ENCODE peak calls at places on chromosomes 2 and 18, in eight cellular contexts. One of them, this sample, is unnamed.

GRCh38 chr2:3102081-3102914 is 275.3 kb downstream of the EIPR1 start:
- DNase-seq in CD4-positive, alpha-beta memory T cell: no peak
- DNase-seq in AG04450: no peak
- DNase-seq in ovary: no peak
- DNase-seq in bronchial epithelial cell: no peak
- DNase-seq in fibroblast of the aortic adventitia: no peak
- DNase-seq in fibroblast of mammary gland: no peak
- DNase-seq in astrocyte of the spinal cord: no peak
- DNase-seq in this sample: no peak

GRCh38 chr2:240224676-240225075 is 84.2 kb upstream of the OTOS start:
- DNase-seq in astrocyte of the spinal cord: peak; percentile 13
- DNase-seq in bronchial epithelial cell: peak; percentile 39
- DNase-seq in ovary: peak; percentile 5
- DNase-seq in fibroblast of mammary gland: peak; percentile 27
- DNase-seq in CD4-positive, alpha-beta memory T cell: no peak
- DNase-seq in fibroblast of the aortic adventitia: peak; percentile 88
- DNase-seq in AG04450: no peak
- DNase-seq in this sample: peak; percentile 68

GRCh38 chr2:239676716-239677454 is 276.1 kb upstream of the HDAC4 start:
- DNase-seq in CD4-positive, alpha-beta memory T cell: no peak
- DNase-seq in fibroblast of mammary gland: no peak
- DNase-seq in fibroblast of the aortic adventitia: no peak
- DNase-seq in bronchial epithelial cell: no peak
- DNase-seq in astrocyte of the spinal cord: no peak
- DNase-seq in AG04450: no peak
- DNase-seq in ovary: no peak
- DNase-seq in this sample: no peak

GRCh38 chr18:46411862-46412690 is 244.9 kb downstream of the LOXHD1 start:
- DNase-seq in fibroblast of the aortic adventitia: no peak
- DNase-seq in CD4-positive, alpha-beta memory T cell: no peak
- DNase-seq in AG04450: no peak
- DNase-seq in astrocyte of the spinal cord: peak; percentile 44
- DNase-seq in ovary: peak; percentile 32
- DNase-seq in bronchial epithelial cell: peak; percentile 35
- DNase-seq in fibroblast of mammary gland: no peak
- DNase-seq in this sample: peak; percentile 44

GRCh38 chr18:11689031-11689971 is at the start of gene GNAL:
- DNase-seq in fibroblast of mammary gland: peak; percentile 84
- DNase-seq in CD4-positive, alpha-beta memory T cell: peak; percentile 36
- DNase-seq in bronchial epithelial cell: peak; percentile 58
- DNase-seq in AG04450: peak; percentile 67
- DNase-seq in astrocyte of the spinal cord: peak; percentile 88
- DNase-seq in ovary: peak; percentile 75
- DNase-seq in fibroblast of the aortic adventitia: peak; percentile 85
- DNase-seq in this sample: peak; percentile 88

GRCh38 chr2:8806885-8807701 is 30.3 kb downstream of the KIDINS220 start:
- DNase-seq in bronchial epithelial cell: no peak
- DNase-seq in CD4-positive, alpha-beta memory T cell: no peak
- DNase-seq in AG04450: no peak
- DNase-seq in astrocyte of the spinal cord: no peak
- DNase-seq in fibroblast of the aortic adventitia: no peak
- DNase-seq in fibroblast of mammary gland: no peak
- DNase-seq in ovary: no peak
- DNase-seq in this sample: no peak

GRCh38 chr18:45626330-45627203 is 11.3 kb downstream of the SLC14A2 start:
- DNase-seq in astrocyte of the spinal cord: peak; percentile 84
- DNase-seq in CD4-positive, alpha-beta memory T cell: no peak
- DNase-seq in ovary: no peak
- DNase-seq in fibroblast of the aortic adventitia: peak; percentile 77
- DNase-seq in bronchial epithelial cell: peak; percentile 76
- DNase-seq in AG04450: no peak
- DNase-seq in fibroblast of mammary gland: peak; percentile 31
- DNase-seq in this sample: peak; percentile 45

GRCh38 chr2:64410673-64411072 is 43.3 kb upstream of the LGALSL start:
- DNase-seq in fibroblast of mammary gland: no peak
- DNase-seq in CD4-positive, alpha-beta memory T cell: no peak
- DNase-seq in fibroblast of the aortic adventitia: no peak
- DNase-seq in astrocyte of the spinal cord: no peak
- DNase-seq in ovary: no peak
- DNase-seq in bronchial epithelial cell: no peak
- DNase-seq in AG04450: no peak
- DNase-seq in this sample: no peak

GRCh38 chr2:118310016-118310877 is 222.0 kb downstream of the INSIG2 start:
- DNase-seq in astrocyte of the spinal cord: peak; percentile 62
- DNase-seq in CD4-positive, alpha-beta memory T cell: peak; percentile 74
- DNase-seq in bronchial epithelial cell: peak; percentile 28
- DNase-seq in fibroblast of mammary gland: peak; percentile 54
- DNase-seq in fibroblast of the aortic adventitia: peak; percentile 36
- DNase-seq in ovary: no peak
- DNase-seq in AG04450: no peak
- DNase-seq in this sample: peak; percentile 27

GRCh38 chr2:208985644-208986043 is 438.2 kb upstream of the MAP2 start:
- DNase-seq in fibroblast of the aortic adventitia: no peak
- DNase-seq in astrocyte of the spinal cord: no peak
- DNase-seq in bronchial epithelial cell: no peak
- DNase-seq in CD4-positive, alpha-beta memory T cell: no peak
- DNase-seq in fibroblast of mammary gland: no peak
- DNase-seq in ovary: no peak
- DNase-seq in AG04450: no peak
- DNase-seq in this sample: no peak

GRCh38 chr2:3256655-3257054 is 121.0 kb downstream of the EIPR1 start:
- DNase-seq in ovary: no peak
- DNase-seq in AG04450: no peak
- DNase-seq in CD4-positive, alpha-beta memory T cell: no peak
- DNase-seq in astrocyte of the spinal cord: no peak
- DNase-seq in fibroblast of the aortic adventitia: no peak
- DNase-seq in fibroblast of mammary gland: no peak
- DNase-seq in bronchial epithelial cell: no peak
- DNase-seq in this sample: no peak

GRCh38 chr2:5365871-5366461 is 326.2 kb upstream of the SOX11 start:
- DNase-seq in CD4-positive, alpha-beta memory T cell: no peak
- DNase-seq in astrocyte of the spinal cord: peak; percentile 67
- DNase-seq in AG04450: no peak
- DNase-seq in fibroblast of the aortic adventitia: no peak
- DNase-seq in bronchial epithelial cell: peak; percentile 3
- DNase-seq in ovary: peak; percentile 21
- DNase-seq in fibroblast of mammary gland: no peak
- DNase-seq in this sample: peak; percentile 3

GRCh38 chr2:172230783-172231446 is 128.2 kb upstream of the DLX2 start:
- DNase-seq in CD4-positive, alpha-beta memory T cell: no peak
- DNase-seq in fibroblast of the aortic adventitia: peak; percentile 57
- DNase-seq in bronchial epithelial cell: peak; percentile 54
- DNase-seq in astrocyte of the spinal cord: peak; percentile 34
- DNase-seq in AG04450: no peak
- DNase-seq in fibroblast of mammary gland: no peak
- DNase-seq in ovary: no peak
- DNase-seq in this sample: no peak

GRCh38 chr2:157838442-157839161 is 37.5 kb downstream of the ACVR1 start:
- DNase-seq in fibroblast of mammary gland: peak; percentile 89
- DNase-seq in bronchial epithelial cell: peak; percentile 85
- DNase-seq in AG04450: peak; percentile 57
- DNase-seq in fibroblast of the aortic adventitia: peak; percentile 68
- DNase-seq in ovary: peak; percentile 36
- DNase-seq in CD4-positive, alpha-beta memory T cell: no peak
- DNase-seq in astrocyte of the spinal cord: peak; percentile 88
- DNase-seq in this sample: peak; percentile 78
- H3K4me3 ChIP-seq in fibroblast of mammary gland: peak overlapping the region; percentile 27
- H3K4me3 ChIP-seq in bronchial epithelial cell: no peak overlapping the region
- H3K4me3 ChIP-seq in AG04450: peak overlapping the region; percentile 55
- H3K4me3 ChIP-seq in fibroblast of the aortic adventitia: peak overlapping the region; percentile 49
- H3K4me3 ChIP-seq in ovary: no peak overlapping the region
- H3K4me3 ChIP-seq in CD4-positive, alpha-beta memory T cell: no peak overlapping the region
- H3K4me3 ChIP-seq in astrocyte of the spinal cord: no peak overlapping the region
- H3K4me3 ChIP-seq in this sample: peak overlapping the region; percentile 40

GRCh38 chr2:70558195-70558808 is 4.7 kb upstream of the TGFA start:
- DNase-seq in CD4-positive, alpha-beta memory T cell: no peak
- DNase-seq in fibroblast of mammary gland: no peak
- DNase-seq in astrocyte of the spinal cord: no peak
- DNase-seq in bronchial epithelial cell: no peak
- DNase-seq in fibroblast of the aortic adventitia: no peak
- DNase-seq in AG04450: no peak
- DNase-seq in ovary: no peak
- DNase-seq in this sample: no peak

GRCh38 chr2:70560040-70560439 is 6.4 kb upstream of the TGFA start:
- DNase-seq in AG04450: no peak
- DNase-seq in astrocyte of the spinal cord: no peak
- DNase-seq in fibroblast of mammary gland: no peak
- DNase-seq in bronchial epithelial cell: no peak
- DNase-seq in fibroblast of the aortic adventitia: no peak
- DNase-seq in ovary: no peak
- DNase-seq in CD4-positive, alpha-beta memory T cell: no peak
- DNase-seq in this sample: no peak

GRCh38 chr2:70561893-70562292 is 8.3 kb upstream of the TGFA start:
- DNase-seq in ovary: no peak
- DNase-seq in CD4-positive, alpha-beta memory T cell: no peak
- DNase-seq in fibroblast of the aortic adventitia: no peak
- DNase-seq in bronchial epithelial cell: no peak
- DNase-seq in astrocyte of the spinal cord: no peak
- DNase-seq in fibroblast of mammary gland: no peak
- DNase-seq in AG04450: no peak
- DNase-seq in this sample: no peak

GRCh38 chr2:70557171-70557838 is 3.7 kb upstream of the TGFA start:
- DNase-seq in AG04450: no peak
- DNase-seq in fibroblast of the aortic adventitia: no peak
- DNase-seq in bronchial epithelial cell: peak; percentile 45
- DNase-seq in astrocyte of the spinal cord: no peak
- DNase-seq in ovary: no peak
- DNase-seq in fibroblast of mammary gland: no peak
- DNase-seq in CD4-positive, alpha-beta memory T cell: no peak
- DNase-seq in this sample: no peak

DNA sequence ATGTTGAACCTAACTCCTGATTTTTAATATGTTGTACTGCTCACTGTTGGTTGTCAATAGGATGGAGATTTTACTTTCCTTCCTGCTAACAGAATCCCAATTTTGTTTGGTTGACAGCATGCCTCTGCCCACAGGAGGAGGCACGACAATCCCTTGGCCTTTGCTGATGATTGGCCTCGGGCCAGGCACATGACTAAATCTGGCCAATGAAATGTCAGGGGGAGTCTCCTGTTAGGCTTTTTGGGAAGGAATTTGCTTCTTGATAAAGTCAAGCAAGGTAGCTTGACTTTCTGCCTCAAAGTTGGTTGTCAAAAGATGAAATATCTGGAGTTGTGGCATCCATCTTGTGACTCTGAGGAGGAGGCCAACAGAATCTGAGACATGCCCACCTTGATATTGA is 6.8 kb upstream of the TGFA start:
- DNase-seq in fibroblast of mammary gland: no peak
- DNase-seq in AG04450: no peak
- DNase-seq in fibroblast of the aortic adventitia: no peak
- DNase-seq in ovary: no peak
- DNase-seq in astrocyte of the spinal cord: no peak
- DNase-seq in bronchial epithelial cell: no peak
- DNase-seq in CD4-positive, alpha-beta memory T cell: no peak
- DNase-seq in this sample: no peak
- H3K4me3 ChIP-seq in fibroblast of mammary gland: no peak overlapping the region
- H3K4me3 ChIP-seq in AG04450: no peak overlapping the region
- H3K4me3 ChIP-seq in fibroblast of the aortic adventitia: no peak overlapping the region
- H3K4me3 ChIP-seq in ovary: no peak overlapping the region
- H3K4me3 ChIP-seq in astrocyte of the spinal cord: no peak overlapping the region
- H3K4me3 ChIP-seq in bronchial epithelial cell: no peak overlapping the region
- H3K4me3 ChIP-seq in CD4-positive, alpha-beta memory T cell: no peak overlapping the region
- H3K4me3 ChIP-seq in this sample: no peak overlapping the region

DNA sequence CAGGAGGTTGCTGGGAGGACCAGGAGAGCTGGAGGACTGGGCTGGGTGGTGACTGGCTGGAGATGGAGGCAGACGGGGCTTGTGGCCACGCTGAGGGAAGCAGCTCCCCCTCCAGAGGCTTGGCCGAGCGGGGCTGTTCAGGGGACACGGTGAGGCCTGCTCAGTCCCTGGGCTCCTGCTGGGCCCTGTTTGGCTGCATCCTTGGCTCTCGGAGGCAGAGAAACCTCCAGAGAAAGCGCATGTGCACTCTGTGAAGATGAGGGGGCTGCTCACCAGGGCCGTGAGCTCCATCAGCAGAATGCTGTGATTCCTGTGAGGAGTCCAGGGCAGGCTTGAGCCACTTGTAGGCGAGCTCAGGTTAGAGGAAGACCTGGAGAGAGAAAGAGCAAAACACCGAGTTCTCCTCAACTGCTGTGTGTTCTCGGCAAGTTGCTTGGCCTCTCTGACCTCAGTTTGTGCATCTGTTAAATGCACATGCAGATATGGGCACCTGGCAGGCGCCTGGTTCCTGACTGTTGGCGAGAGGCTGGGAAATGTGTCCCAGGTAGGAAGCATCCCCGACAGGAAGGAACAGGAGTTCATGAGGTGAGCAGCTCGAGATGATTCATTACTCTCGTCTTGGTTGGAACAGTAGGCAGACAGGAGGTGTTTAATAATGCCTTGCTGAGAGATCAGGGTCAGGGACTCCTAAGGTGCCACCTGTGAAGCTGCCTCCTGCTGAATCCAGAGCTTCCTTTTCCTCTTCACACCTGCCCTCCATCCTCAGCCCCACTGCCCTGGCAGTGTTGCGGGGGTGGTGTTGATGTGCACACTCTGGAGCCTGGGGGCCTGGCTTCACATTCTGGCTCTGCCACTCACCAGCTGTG is 941 bp downstream of the ZAP70 start:
- DNase-seq in astrocyte of the spinal cord: no peak
- DNase-seq in bronchial epithelial cell: peak; percentile 45
- DNase-seq in fibroblast of mammary gland: no peak
- DNase-seq in AG04450: no peak
- DNase-seq in fibroblast of the aortic adventitia: no peak
- DNase-seq in CD4-positive, alpha-beta memory T cell: no peak
- DNase-seq in ovary: no peak
- DNase-seq in this sample: no peak
- H3K4me3 ChIP-seq in astrocyte of the spinal cord: no peak overlapping the region
- H3K4me3 ChIP-seq in bronchial epithelial cell: no peak overlapping the region
- H3K4me3 ChIP-seq in fibroblast of mammary gland: no peak overlapping the region
- H3K4me3 ChIP-seq in AG04450: no peak overlapping the region
- H3K4me3 ChIP-seq in fibroblast of the aortic adventitia: no peak overlapping the region
- H3K4me3 ChIP-seq in CD4-positive, alpha-beta memory T cell: peak overlapping the region; percentile 90
- H3K4me3 ChIP-seq in ovary: no peak overlapping the region
- H3K4me3 ChIP-seq in this sample: no peak overlapping the region

GRCh38 chr18:13568443-13569392 is 157.6 kb downstream of the FAM210A start:
- DNase-seq in AG04450: no peak
- DNase-seq in fibroblast of mammary gland: peak; percentile 27
- DNase-seq in fibroblast of the aortic adventitia: no peak
- DNase-seq in ovary: no peak
- DNase-seq in CD4-positive, alpha-beta memory T cell: no peak
- DNase-seq in astrocyte of the spinal cord: no peak
- DNase-seq in bronchial epithelial cell: no peak
- DNase-seq in this sample: no peak

GRCh38 chr18:13565228-13565627 is 161.1 kb downstream of the FAM210A start:
- DNase-seq in fibroblast of mammary gland: no peak
- DNase-seq in AG04450: no peak
- DNase-seq in astrocyte of the spinal cord: no peak
- DNase-seq in fibroblast of the aortic adventitia: no peak
- DNase-seq in CD4-positive, alpha-beta memory T cell: no peak
- DNase-seq in ovary: no peak
- DNase-seq in bronchial epithelial cell: no peak
- DNase-seq in this sample: no peak

GRCh38 chr18:13564579-13564978 is 161.8 kb downstream of the FAM210A start:
- DNase-seq in CD4-positive, alpha-beta memory T cell: no peak
- DNase-seq in AG04450: no peak
- DNase-seq in bronchial epithelial cell: no peak
- DNase-seq in fibroblast of mammary gland: no peak
- DNase-seq in astrocyte of the spinal cord: no peak
- DNase-seq in fibroblast of the aortic adventitia: no peak
- DNase-seq in ovary: no peak
- DNase-seq in this sample: no peak

GRCh38 chr18:13570216-13570615 is 156.1 kb downstream of the FAM210A start:
- DNase-seq in ovary: no peak
- DNase-seq in bronchial epithelial cell: no peak
- DNase-seq in fibroblast of mammary gland: no peak
- DNase-seq in CD4-positive, alpha-beta memory T cell: no peak
- DNase-seq in AG04450: no peak
- DNase-seq in fibroblast of the aortic adventitia: no peak
- DNase-seq in astrocyte of the spinal cord: no peak
- DNase-seq in this sample: no peak

GRCh38 chr18:13566941-13567762 is 159.2 kb downstream of the FAM210A start:
- DNase-seq in fibroblast of the aortic adventitia: no peak
- DNase-seq in CD4-positive, alpha-beta memory T cell: no peak
- DNase-seq in bronchial epithelial cell: peak; percentile 9
- DNase-seq in fibroblast of mammary gland: no peak
- DNase-seq in AG04450: no peak
- DNase-seq in ovary: no peak
- DNase-seq in astrocyte of the spinal cord: peak; percentile 20
- DNase-seq in this sample: no peak
- H3K4me3 ChIP-seq in fibroblast of the aortic adventitia: no peak overlapping the region
- H3K4me3 ChIP-seq in CD4-positive, alpha-beta memory T cell: no peak overlapping the region
- H3K4me3 ChIP-seq in bronchial epithelial cell: no peak overlapping the region
- H3K4me3 ChIP-seq in fibroblast of mammary gland: no peak overlapping the region
- H3K4me3 ChIP-seq in AG04450: no peak overlapping the region
- H3K4me3 ChIP-seq in ovary: no peak overlapping the region
- H3K4me3 ChIP-seq in astrocyte of the spinal cord: no peak overlapping the region
- H3K4me3 ChIP-seq in this sample: no peak overlapping the region

This sample was measured in cardiac fibroblast.